ENCODE peak calls at places on chromosomes 5 and 9, in five cellular contexts. One of them, this sample, is unnamed.
A peak's percentile ranks its signal among the peaks of the same experiment; 100 is the strongest.

GRCh38 chr5:5340206-5340729 is 82.2 kb upstream of the ICE1 start:
- DNase-seq in kidney: peak; percentile 83
- DNase-seq in tibial artery: peak; percentile 80
- DNase-seq in OCI-LY7: no peak
- DNase-seq in substantia nigra: no peak
- DNase-seq in this sample: no peak

GRCh38 chr9:33170464-33171156 is 3.5 kb upstream of the B4GALT1 start:
- DNase-seq in kidney: peak; percentile 80
- DNase-seq in tibial artery: no peak
- DNase-seq in OCI-LY7: peak; percentile 35
- DNase-seq in substantia nigra: peak; percentile 47
- DNase-seq in this sample: no peak

GRCh38 chr9:5917888-5918287 is 27.2 kb downstream of the MLANA start:
- DNase-seq in kidney: no peak
- DNase-seq in tibial artery: no peak
- DNase-seq in OCI-LY7: no peak
- DNase-seq in substantia nigra: no peak
- DNase-seq in this sample: no peak

GRCh38 chr5:83118471-83118870 is 41.1 kb downstream of the XRCC4 start:
- DNase-seq in kidney: no peak
- DNase-seq in tibial artery: no peak
- DNase-seq in OCI-LY7: no peak
- DNase-seq in substantia nigra: no peak
- DNase-seq in this sample: no peak

GRCh38 chr9:33249087-33249657 is 9.2 kb downstream of the SPINK4 start:
- DNase-seq in kidney: no peak
- DNase-seq in tibial artery: no peak
- DNase-seq in OCI-LY7: peak; percentile 74
- DNase-seq in substantia nigra: no peak
- DNase-seq in this sample: no peak

GRCh38 chr9:136194540-136194939 is 10.4 kb downstream of the LHX3 start:
- DNase-seq in kidney: no peak
- DNase-seq in tibial artery: no peak
- DNase-seq in OCI-LY7: no peak
- DNase-seq in substantia nigra: no peak
- DNase-seq in this sample: no peak

GRCh38 chr5:109823597-109823996 is 133.9 kb downstream of the MAN2A1 start:
- DNase-seq in kidney: no peak
- DNase-seq in tibial artery: no peak
- DNase-seq in OCI-LY7: no peak
- DNase-seq in substantia nigra: no peak
- DNase-seq in this sample: no peak

GRCh38 chr5:1909346-1909985 is 26.7 kb upstream of the IRX4 start:
- DNase-seq in kidney: no peak
- DNase-seq in tibial artery: peak; percentile 12
- DNase-seq in OCI-LY7: no peak
- DNase-seq in substantia nigra: no peak
- DNase-seq in this sample: no peak

GRCh38 chr5:137589185-137589584 is 90.1 kb upstream of the SPOCK1 start:
- DNase-seq in kidney: no peak
- DNase-seq in tibial artery: no peak
- DNase-seq in OCI-LY7: no peak
- DNase-seq in substantia nigra: no peak
- DNase-seq in this sample: no peak

GRCh38 chr9:111986035-111986556 is 89.5 kb downstream of the UGCG start:
- DNase-seq in kidney: peak; percentile 84
- DNase-seq in tibial artery: no peak
- DNase-seq in OCI-LY7: no peak
- DNase-seq in substantia nigra: no peak
- DNase-seq in this sample: no peak

GRCh38 chr5:149170292-149170691 is 29.0 kb downstream of the ABLIM3 start:
- DNase-seq in kidney: no peak
- DNase-seq in tibial artery: no peak
- DNase-seq in OCI-LY7: no peak
- DNase-seq in substantia nigra: peak; percentile 52
- DNase-seq in this sample: no peak

GRCh38 chr5:86008293-86008692 is 609.4 kb upstream of the COX7C start:
- DNase-seq in kidney: no peak
- DNase-seq in tibial artery: no peak
- DNase-seq in OCI-LY7: no peak
- DNase-seq in substantia nigra: no peak
- DNase-seq in this sample: no peak

GRCh38 chr9:15697459-15697858 is 144.6 kb downstream of the CCDC171 start:
- DNase-seq in kidney: no peak
- DNase-seq in tibial artery: no peak
- DNase-seq in OCI-LY7: no peak
- DNase-seq in substantia nigra: no peak
- DNase-seq in this sample: no peak

GRCh38 chr9:15475923-15476536 is 34.7 kb downstream of the PSIP1 start:
- DNase-seq in kidney: no peak
- DNase-seq in tibial artery: no peak
- DNase-seq in OCI-LY7: no peak
- DNase-seq in substantia nigra: no peak
- DNase-seq in this sample: no peak

GRCh38 chr5:149732500-149733128 is 2.5 kb downstream of the PPARGC1B start:
- DNase-seq in kidney: peak; percentile 82
- DNase-seq in tibial artery: peak; percentile 45
- DNase-seq in OCI-LY7: no peak
- DNase-seq in substantia nigra: no peak
- DNase-seq in this sample: no peak

GRCh38 chr5:133691448-133691847 is 79.1 kb upstream of the FSTL4 start:
- DNase-seq in kidney: no peak
- DNase-seq in tibial artery: no peak
- DNase-seq in OCI-LY7: no peak
- DNase-seq in substantia nigra: no peak
- DNase-seq in this sample: no peak

GRCh38 chr5:39255406-39255805 is 36.0 kb upstream of the FYB1 start:
- DNase-seq in kidney: no peak
- DNase-seq in tibial artery: no peak
- DNase-seq in OCI-LY7: no peak
- DNase-seq in substantia nigra: no peak
- DNase-seq in this sample: no peak

GRCh38 chr9:71127301-71127700 is 5.9 kb upstream of the TRPM3 start:
- DNase-seq in kidney: no peak
- DNase-seq in tibial artery: no peak
- DNase-seq in OCI-LY7: no peak
- DNase-seq in substantia nigra: no peak
- DNase-seq in this sample: no peak

GRCh38 chr9:108363321-108363720 is 492.5 kb downstream of the ACTL7B start:
- DNase-seq in kidney: no peak
- DNase-seq in tibial artery: no peak
- DNase-seq in OCI-LY7: no peak
- DNase-seq in substantia nigra: no peak
- DNase-seq in this sample: no peak

GRCh38 chr5:119302916-119303897 is 52.6 kb upstream of the TNFAIP8 start:
- DNase-seq in kidney: no peak
- DNase-seq in tibial artery: no peak
- DNase-seq in OCI-LY7: no peak
- DNase-seq in substantia nigra: no peak
- DNase-seq in this sample: no peak

GRCh38 chr9:132551556-132551955 is 30.9 kb upstream of the BARHL1 start:
- DNase-seq in kidney: peak; percentile 10
- DNase-seq in tibial artery: no peak
- DNase-seq in OCI-LY7: no peak
- DNase-seq in substantia nigra: no peak
- DNase-seq in this sample: no peak

GRCh38 chr9:27688954-27689353 is 115.7 kb upstream of the C9orf72 start:
- DNase-seq in kidney: no peak
- DNase-seq in tibial artery: no peak
- DNase-seq in OCI-LY7: no peak
- DNase-seq in substantia nigra: no peak
- DNase-seq in this sample: no peak

GRCh38 chr5:10856646-10857332 is 95.8 kb upstream of the DAP start:
- DNase-seq in kidney: peak; percentile 74
- DNase-seq in tibial artery: no peak
- DNase-seq in OCI-LY7: peak; percentile 24
- DNase-seq in substantia nigra: peak; percentile 27
- DNase-seq in this sample: peak; percentile 22

GRCh38 chr5:60814498-60814897 is 29.6 kb downstream of the ELOVL7 start:
- DNase-seq in kidney: no peak
- DNase-seq in tibial artery: no peak
- DNase-seq in OCI-LY7: no peak
- DNase-seq in substantia nigra: no peak
- DNase-seq in this sample: no peak

GRCh38 chr9:85522459-85523092 is 219.2 kb downstream of the AGTPBP1 start:
- DNase-seq in kidney: no peak
- DNase-seq in tibial artery: peak; percentile 45
- DNase-seq in OCI-LY7: no peak
- DNase-seq in substantia nigra: peak; percentile 30
- DNase-seq in this sample: peak; percentile 78

GRCh38 chr9:16344343-16344742 is 526.1 kb downstream of the BNC2 start:
- DNase-seq in kidney: no peak
- DNase-seq in tibial artery: peak; percentile 45
- DNase-seq in OCI-LY7: no peak
- DNase-seq in substantia nigra: no peak
- DNase-seq in this sample: no peak

GRCh38 chr5:64180661-64181343 is 15.2 kb downstream of the RNF180 start:
- DNase-seq in kidney: no peak
- DNase-seq in tibial artery: no peak
- DNase-seq in OCI-LY7: no peak
- DNase-seq in substantia nigra: peak; percentile 2
- DNase-seq in this sample: no peak

GRCh38 chr5:86757824-86758223 is 140.1 kb downstream of the COX7C start:
- DNase-seq in kidney: no peak
- DNase-seq in tibial artery: no peak
- DNase-seq in OCI-LY7: no peak
- DNase-seq in substantia nigra: no peak
- DNase-seq in this sample: no peak

DNA sequence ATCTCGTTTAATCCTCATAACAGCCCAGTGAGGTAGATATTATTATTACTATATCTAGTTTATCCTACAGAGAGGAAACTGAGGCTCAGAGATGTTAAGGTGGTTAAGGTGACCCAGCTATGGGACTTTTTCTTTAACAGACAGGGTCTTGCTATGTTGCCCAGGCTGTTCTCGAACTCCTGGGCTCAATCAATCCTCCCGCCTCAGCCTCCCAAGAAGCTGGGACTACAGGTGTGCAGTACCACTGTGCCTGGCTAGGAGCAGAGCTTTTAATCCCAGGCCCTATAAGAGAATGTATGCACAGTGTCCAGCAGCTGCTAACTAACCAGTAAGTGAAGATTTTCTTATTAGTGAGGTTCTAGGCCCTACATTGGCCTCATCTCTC is 62.4 kb downstream of the PCDH1 start:
- DNase-seq in kidney: no peak
- DNase-seq in tibial artery: no peak
- DNase-seq in OCI-LY7: no peak
- DNase-seq in substantia nigra: no peak
- DNase-seq in this sample: no peak
- H3K27ac ChIP-seq in kidney: no peak overlapping the region
- H3K27ac ChIP-seq in tibial artery: no peak overlapping the region
- H3K27ac ChIP-seq in OCI-LY7: no peak overlapping the region
- H3K27ac ChIP-seq in substantia nigra: peak overlapping the region; percentile 79
- H3K27ac ChIP-seq in this sample: peak overlapping the region; percentile 46

DNA sequence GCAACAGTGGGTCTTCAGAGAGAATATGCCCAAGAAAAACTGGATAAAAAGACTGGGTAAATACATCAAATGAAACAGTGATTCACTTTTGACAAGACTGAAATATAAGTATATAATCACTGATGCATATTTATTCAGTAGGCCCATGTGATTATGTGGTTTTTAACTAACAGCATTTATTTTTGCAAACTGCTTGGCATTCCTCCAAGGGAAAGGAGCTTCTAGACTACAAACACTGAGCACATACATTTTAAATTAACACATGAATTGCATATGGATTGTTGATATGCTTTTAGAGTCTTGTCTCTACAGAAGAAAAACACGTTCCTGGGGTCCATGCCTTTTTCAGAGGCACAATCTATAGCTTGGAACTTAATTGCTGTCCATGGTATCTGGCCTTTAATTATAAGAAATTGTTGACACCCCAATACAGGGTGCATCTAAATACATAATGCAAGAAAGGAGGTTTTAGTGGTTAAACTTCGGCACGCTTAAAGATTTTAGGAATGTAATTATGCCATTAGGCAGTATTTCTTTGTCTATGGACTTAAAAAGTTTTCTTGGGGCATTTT is 6.9 kb upstream of the MEIKIN start:
- DNase-seq in kidney: no peak
- DNase-seq in tibial artery: no peak
- DNase-seq in OCI-LY7: no peak
- DNase-seq in substantia nigra: no peak
- DNase-seq in this sample: no peak
- H3K27ac ChIP-seq in kidney: no peak overlapping the region
- H3K27ac ChIP-seq in tibial artery: no peak overlapping the region
- H3K27ac ChIP-seq in OCI-LY7: no peak overlapping the region
- H3K27ac ChIP-seq in substantia nigra: no peak overlapping the region
- H3K27ac ChIP-seq in this sample: no peak overlapping the region

GRCh38 chr5:91052977-91053732 is 330.0 kb downstream of the ARRDC3 start:
- DNase-seq in kidney: no peak
- DNase-seq in tibial artery: no peak
- DNase-seq in OCI-LY7: no peak
- DNase-seq in substantia nigra: no peak
- DNase-seq in this sample: no peak

GRCh38 chr5:91048073-91048472 is 335.0 kb downstream of the ARRDC3 start:
- DNase-seq in kidney: no peak
- DNase-seq in tibial artery: peak; percentile 41
- DNase-seq in OCI-LY7: no peak
- DNase-seq in substantia nigra: no peak
- DNase-seq in this sample: no peak

GRCh38 chr5:91049800-91050199 is 333.3 kb downstream of the ARRDC3 start:
- DNase-seq in kidney: no peak
- DNase-seq in tibial artery: peak; percentile 28
- DNase-seq in OCI-LY7: no peak
- DNase-seq in substantia nigra: no peak
- DNase-seq in this sample: no peak

GRCh38 chr5:91053733-91054010 is 329.4 kb downstream of the ARRDC3 start:
- DNase-seq in kidney: no peak
- DNase-seq in tibial artery: no peak
- DNase-seq in OCI-LY7: no peak
- DNase-seq in substantia nigra: no peak
- DNase-seq in this sample: no peak

DNA sequence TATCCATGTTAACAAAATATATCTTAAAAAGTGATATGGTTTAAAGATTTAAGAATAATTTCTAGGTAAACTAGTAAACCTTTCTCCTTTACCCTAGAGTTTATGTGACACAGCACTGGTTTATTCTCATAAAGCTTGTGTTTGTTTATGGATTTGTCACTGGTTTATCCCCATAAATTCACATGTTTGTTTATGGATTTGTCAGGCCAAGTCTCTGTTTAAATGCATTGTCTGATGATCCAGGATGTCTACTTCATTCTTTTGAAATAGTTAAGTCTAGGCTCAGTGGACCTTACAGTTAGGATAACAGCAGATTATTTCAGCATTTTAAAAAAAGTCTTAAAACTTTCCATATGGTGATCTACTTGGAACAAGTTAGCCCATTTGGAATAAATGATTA is 334.0 kb downstream of the ARRDC3 start:
- DNase-seq in kidney: no peak
- DNase-seq in tibial artery: no peak
- DNase-seq in OCI-LY7: no peak
- DNase-seq in substantia nigra: no peak
- DNase-seq in this sample: no peak
- H3K27ac ChIP-seq in kidney: no peak overlapping the region
- H3K27ac ChIP-seq in tibial artery: no peak overlapping the region
- H3K27ac ChIP-seq in OCI-LY7: no peak overlapping the region
- H3K27ac ChIP-seq in substantia nigra: no peak overlapping the region
- H3K27ac ChIP-seq in this sample: no peak overlapping the region

GRCh38 chr9:91164724-91165520 is 196.8 kb downstream of the AUH start:
- DNase-seq in kidney: peak; percentile 88
- DNase-seq in tibial artery: peak; percentile 60
- DNase-seq in OCI-LY7: no peak
- DNase-seq in substantia nigra: no peak
- DNase-seq in this sample: no peak
- H3K27ac ChIP-seq in kidney: no peak overlapping the region
- H3K27ac ChIP-seq in tibial artery: no peak overlapping the region
- H3K27ac ChIP-seq in OCI-LY7: no peak overlapping the region
- H3K27ac ChIP-seq in substantia nigra: no peak overlapping the region
- H3K27ac ChIP-seq in this sample: no peak overlapping the region

This sample was measured in caudate nucleus.